ENCODE peak calls at places on chromosome 5, in four cellular contexts. One of them, this sample, is unnamed.

GRCh38 chr5:36900279-36900678 is 23.7 kb downstream of the NIPBL start:
- DNase-seq in endothelial cell of umbilical vein: no peak
- DNase-seq in cardiac muscle cell: no peak
- DNase-seq in DND-41: no peak
- DNase-seq in this sample: no peak

GRCh38 chr5:51694826-51695225 is 311.6 kb downstream of the ISL1 start:
- DNase-seq in endothelial cell of umbilical vein: no peak
- DNase-seq in cardiac muscle cell: no peak
- DNase-seq in DND-41: no peak
- DNase-seq in this sample: no peak

GRCh38 chr5:128341056-128341455 is 197.0 kb downstream of the FBN2 start:
- DNase-seq in endothelial cell of umbilical vein: no peak
- DNase-seq in cardiac muscle cell: peak; percentile 89
- DNase-seq in DND-41: no peak
- DNase-seq in this sample: no peak

GRCh38 chr5:6475626-6476312 is 27.1 kb downstream of the UBE2QL1 start:
- DNase-seq in endothelial cell of umbilical vein: no peak
- DNase-seq in cardiac muscle cell: no peak
- DNase-seq in DND-41: peak; percentile 13
- DNase-seq in this sample: no peak

GRCh38 chr5:34686762-34687268 is 30.7 kb downstream of the RAI14 start:
- DNase-seq in endothelial cell of umbilical vein: peak; percentile 97
- DNase-seq in cardiac muscle cell: peak; percentile 99
- DNase-seq in DND-41: no peak
- DNase-seq in this sample: no peak

GRCh38 chr5:180816608-180817534 is 14.3 kb upstream of the MGAT1 start:
- DNase-seq in endothelial cell of umbilical vein: peak; percentile 83
- DNase-seq in cardiac muscle cell: peak; percentile 78
- DNase-seq in DND-41: peak; percentile 48
- DNase-seq in this sample: peak; percentile 32

GRCh38 chr5:59296317-59297264 is 596.9 kb downstream of the PDE4D start:
- DNase-seq in endothelial cell of umbilical vein: peak; percentile 83
- DNase-seq in cardiac muscle cell: peak; percentile 56
- DNase-seq in DND-41: no peak
- DNase-seq in this sample: no peak

GRCh38 chr5:173627860-173628392 is 11.5 kb upstream of the BOD1 start:
- DNase-seq in endothelial cell of umbilical vein: no peak
- DNase-seq in cardiac muscle cell: no peak
- DNase-seq in DND-41: no peak
- DNase-seq in this sample: no peak

GRCh38 chr5:59422026-59422941 is 471.2 kb downstream of the PDE4D start:
- DNase-seq in endothelial cell of umbilical vein: no peak
- DNase-seq in cardiac muscle cell: no peak
- DNase-seq in DND-41: no peak
- DNase-seq in this sample: no peak

GRCh38 chr5:122845253-122846050 is at the start of gene SNX24:
- DNase-seq in endothelial cell of umbilical vein: peak; percentile 62
- DNase-seq in cardiac muscle cell: peak; percentile 78
- DNase-seq in DND-41: no peak
- DNase-seq in this sample: peak; percentile 44

GRCh38 chr5:168132186-168132585 is 159.3 kb upstream of the WWC1 start:
- DNase-seq in endothelial cell of umbilical vein: no peak
- DNase-seq in cardiac muscle cell: peak; percentile 7
- DNase-seq in DND-41: no peak
- DNase-seq in this sample: no peak

GRCh38 chr5:171965740-171966139 is 40.7 kb downstream of the FBXW11 start:
- DNase-seq in endothelial cell of umbilical vein: peak; percentile 19
- DNase-seq in cardiac muscle cell: no peak
- DNase-seq in DND-41: no peak
- DNase-seq in this sample: no peak

GRCh38 chr5:150322202-150322601 is 19.5 kb upstream of the ARSI start:
- DNase-seq in endothelial cell of umbilical vein: peak; percentile 18
- DNase-seq in cardiac muscle cell: no peak
- DNase-seq in DND-41: no peak
- DNase-seq in this sample: no peak

GRCh38 chr5:173642895-173643481 is 26.5 kb upstream of the BOD1 start:
- DNase-seq in endothelial cell of umbilical vein: no peak
- DNase-seq in cardiac muscle cell: no peak
- DNase-seq in DND-41: no peak
- DNase-seq in this sample: no peak

GRCh38 chr5:80251636-80252035 is 4.2 kb downstream of the SERINC5 start:
- DNase-seq in endothelial cell of umbilical vein: no peak
- DNase-seq in cardiac muscle cell: peak; percentile 55
- DNase-seq in DND-41: no peak
- DNase-seq in this sample: no peak

GRCh38 chr5:9376363-9377117 is 169.3 kb downstream of the SEMA5A start:
- DNase-seq in endothelial cell of umbilical vein: no peak
- DNase-seq in cardiac muscle cell: no peak
- DNase-seq in DND-41: no peak
- DNase-seq in this sample: no peak

GRCh38 chr5:132497488-132497997 is 7.0 kb upstream of the IRF1 start:
- DNase-seq in endothelial cell of umbilical vein: peak; percentile 90
- DNase-seq in cardiac muscle cell: peak; percentile 97
- DNase-seq in DND-41: no peak
- DNase-seq in this sample: no peak

GRCh38 chr5:80745490-80745889 is 90.7 kb upstream of the DHFR start:
- DNase-seq in endothelial cell of umbilical vein: no peak
- DNase-seq in cardiac muscle cell: no peak
- DNase-seq in DND-41: no peak
- DNase-seq in this sample: no peak

GRCh38 chr5:179336871-179337165 is 8.4 kb downstream of the ADAMTS2 start:
- DNase-seq in endothelial cell of umbilical vein: no peak
- DNase-seq in cardiac muscle cell: no peak
- DNase-seq in DND-41: no peak
- DNase-seq in this sample: no peak

GRCh38 chr5:127133071-127133470 is 59.8 kb upstream of the C5orf63 start:
- DNase-seq in endothelial cell of umbilical vein: peak; percentile 91
- DNase-seq in cardiac muscle cell: no peak
- DNase-seq in DND-41: no peak
- DNase-seq in this sample: no peak

GRCh38 chr5:83313431-83313830 is 158.1 kb upstream of the VCAN start:
- DNase-seq in endothelial cell of umbilical vein: no peak
- DNase-seq in cardiac muscle cell: peak; percentile 37
- DNase-seq in DND-41: no peak
- DNase-seq in this sample: no peak

GRCh38 chr5:53123702-53124101 is 14.1 kb upstream of the MOCS2 start:
- DNase-seq in endothelial cell of umbilical vein: peak; percentile 21
- DNase-seq in cardiac muscle cell: peak; percentile 28
- DNase-seq in DND-41: no peak
- DNase-seq in this sample: peak; percentile 17

GRCh38 chr5:88675758-88676636 is 207.0 kb downstream of the MEF2C start:
- DNase-seq in endothelial cell of umbilical vein: no peak
- DNase-seq in cardiac muscle cell: peak; percentile 49
- DNase-seq in DND-41: no peak
- DNase-seq in this sample: peak; percentile 64

GRCh38 chr5:139593716-139594319 is 32.7 kb downstream of the UBE2D2 start:
- DNase-seq in endothelial cell of umbilical vein: no peak
- DNase-seq in cardiac muscle cell: peak; percentile 60
- DNase-seq in DND-41: no peak
- DNase-seq in this sample: no peak

GRCh38 chr5:178588769-178589168 is 1.4 kb downstream of the COL23A1 start:
- DNase-seq in endothelial cell of umbilical vein: no peak
- DNase-seq in cardiac muscle cell: no peak
- DNase-seq in DND-41: no peak
- DNase-seq in this sample: no peak

GRCh38 chr5:9716838-9717281 is 86.7 kb upstream of the TAS2R1 start:
- DNase-seq in endothelial cell of umbilical vein: no peak
- DNase-seq in cardiac muscle cell: peak; percentile 33
- DNase-seq in DND-41: no peak
- DNase-seq in this sample: no peak

GRCh38 chr5:32259033-32259432 is 53.7 kb downstream of the MTMR12 start:
- DNase-seq in endothelial cell of umbilical vein: no peak
- DNase-seq in cardiac muscle cell: no peak
- DNase-seq in DND-41: no peak
- DNase-seq in this sample: no peak

GRCh38 chr5:147160923-147161663 is 73.7 kb upstream of the STK32A start:
- DNase-seq in endothelial cell of umbilical vein: no peak
- DNase-seq in cardiac muscle cell: peak; percentile 4
- DNase-seq in DND-41: no peak
- DNase-seq in this sample: no peak

GRCh38 chr5:114969482-114969881 is 200.2 kb downstream of the TRIM36 start:
- DNase-seq in endothelial cell of umbilical vein: no peak
- DNase-seq in cardiac muscle cell: no peak
- DNase-seq in DND-41: no peak
- DNase-seq in this sample: no peak

GRCh38 chr5:71537681-71538080 is 49.5 kb upstream of the MCCC2 start:
- DNase-seq in endothelial cell of umbilical vein: no peak
- DNase-seq in cardiac muscle cell: peak; percentile 25
- DNase-seq in DND-41: no peak
- DNase-seq in this sample: no peak

GRCh38 chr5:73901455-73901854 is 275.5 kb downstream of the ARHGEF28 start:
- DNase-seq in endothelial cell of umbilical vein: no peak
- DNase-seq in cardiac muscle cell: no peak
- DNase-seq in DND-41: no peak
- DNase-seq in this sample: no peak

GRCh38 chr5:38404667-38405276 is 146.4 kb downstream of the EGFLAM start:
- DNase-seq in endothelial cell of umbilical vein: no peak
- DNase-seq in cardiac muscle cell: no peak
- DNase-seq in DND-41: no peak
- DNase-seq in this sample: no peak

GRCh38 chr5:109656829-109657228 is 32.9 kb upstream of the MAN2A1 start:
- DNase-seq in endothelial cell of umbilical vein: peak; percentile 60
- DNase-seq in cardiac muscle cell: peak; percentile 87
- DNase-seq in DND-41: peak; percentile 86
- DNase-seq in this sample: peak; percentile 96

GRCh38 chr5:170211575-170212334 is 21.0 kb upstream of the C5orf58 start:
- DNase-seq in endothelial cell of umbilical vein: no peak
- DNase-seq in cardiac muscle cell: no peak
- DNase-seq in DND-41: no peak
- DNase-seq in this sample: no peak

GRCh38 chr5:91219803-91220371 is 163.2 kb downstream of the ARRDC3 start:
- DNase-seq in endothelial cell of umbilical vein: peak; percentile 63
- DNase-seq in cardiac muscle cell: peak; percentile 72
- DNase-seq in DND-41: peak; percentile 55
- DNase-seq in this sample: peak; percentile 41

GRCh38 chr5:116068028-116068632 is 16.7 kb upstream of the COMMD10 start:
- DNase-seq in endothelial cell of umbilical vein: peak; percentile 61
- DNase-seq in cardiac muscle cell: peak; percentile 79
- DNase-seq in DND-41: peak; percentile 33
- DNase-seq in this sample: peak; percentile 62

GRCh38 chr5:152271420-152271819 is 133.7 kb downstream of the NMUR2 start:
- DNase-seq in endothelial cell of umbilical vein: no peak
- DNase-seq in cardiac muscle cell: peak; percentile 17
- DNase-seq in DND-41: no peak
- DNase-seq in this sample: peak; percentile 2

GRCh38 chr5:81762401-81762800 is 11.5 kb upstream of the SSBP2 start:
- DNase-seq in endothelial cell of umbilical vein: no peak
- DNase-seq in cardiac muscle cell: no peak
- DNase-seq in DND-41: no peak
- DNase-seq in this sample: no peak

GRCh38 chr5:172778223-172778814 is 7.3 kb upstream of the DUSP1 start:
- DNase-seq in endothelial cell of umbilical vein: peak; percentile 65
- DNase-seq in cardiac muscle cell: peak; percentile 76
- DNase-seq in DND-41: no peak
- DNase-seq in this sample: no peak

GRCh38 chr5:154899107-154899816 is 38.7 kb downstream of the GEMIN5 start:
- DNase-seq in endothelial cell of umbilical vein: no peak
- DNase-seq in cardiac muscle cell: no peak
- DNase-seq in DND-41: no peak
- DNase-seq in this sample: no peak
- H3K4me3 ChIP-seq in endothelial cell of umbilical vein: no peak overlapping the region
- H3K4me3 ChIP-seq in cardiac muscle cell: no peak overlapping the region
- H3K4me3 ChIP-seq in DND-41: no peak overlapping the region
- H3K4me3 ChIP-seq in this sample: no peak overlapping the region

GRCh38 chr5:57939335-57939734 is 456.7 kb upstream of the ACTBL2 start:
- DNase-seq in endothelial cell of umbilical vein: no peak
- DNase-seq in cardiac muscle cell: no peak
- DNase-seq in DND-41: no peak
- DNase-seq in this sample: no peak
- H3K4me3 ChIP-seq in endothelial cell of umbilical vein: no peak overlapping the region
- H3K4me3 ChIP-seq in cardiac muscle cell: no peak overlapping the region
- H3K4me3 ChIP-seq in DND-41: no peak overlapping the region
- H3K4me3 ChIP-seq in this sample: no peak overlapping the region

GRCh38 chr5:1131191-1131621 is 19.3 kb upstream of the SLC12A7 start:
- DNase-seq in endothelial cell of umbilical vein: no peak
- DNase-seq in cardiac muscle cell: no peak
- DNase-seq in DND-41: no peak
- DNase-seq in this sample: no peak
- H3K4me3 ChIP-seq in endothelial cell of umbilical vein: no peak overlapping the region
- H3K4me3 ChIP-seq in cardiac muscle cell: no peak overlapping the region
- H3K4me3 ChIP-seq in DND-41: no peak overlapping the region
- H3K4me3 ChIP-seq in this sample: no peak overlapping the region

GRCh38 chr5:95809414-95809960 is 13.0 kb downstream of the GLRX start:
- DNase-seq in endothelial cell of umbilical vein: peak; percentile 16
- DNase-seq in cardiac muscle cell: peak; percentile 79
- DNase-seq in DND-41: no peak
- DNase-seq in this sample: no peak
- H3K4me3 ChIP-seq in endothelial cell of umbilical vein: no peak overlapping the region
- H3K4me3 ChIP-seq in cardiac muscle cell: no peak overlapping the region
- H3K4me3 ChIP-seq in DND-41: peak overlapping the region; percentile 23
- H3K4me3 ChIP-seq in this sample: no peak overlapping the region

GRCh38 chr5:149060325-149060724 is 2.5 kb downstream of the SH3TC2 start:
- DNase-seq in endothelial cell of umbilical vein: peak; percentile 71
- DNase-seq in cardiac muscle cell: peak; percentile 55
- DNase-seq in DND-41: no peak
- DNase-seq in this sample: no peak

GRCh38 chr5:149063017-149063687 is at the start of gene SH3TC2:
- DNase-seq in endothelial cell of umbilical vein: peak; percentile 28
- DNase-seq in cardiac muscle cell: peak; percentile 77
- DNase-seq in DND-41: no peak
- DNase-seq in this sample: no peak

GRCh38 chr5:149062371-149063016 is 368 bp downstream of the SH3TC2 start:
- DNase-seq in endothelial cell of umbilical vein: peak; percentile 97
- DNase-seq in cardiac muscle cell: peak; percentile 77
- DNase-seq in DND-41: no peak
- DNase-seq in this sample: no peak

GRCh38 chr5:149063901-149064478 is 1.1 kb upstream of the SH3TC2 start:
- DNase-seq in endothelial cell of umbilical vein: no peak
- DNase-seq in cardiac muscle cell: no peak
- DNase-seq in DND-41: no peak
- DNase-seq in this sample: no peak

GRCh38 chr5:149061341-149061740 is 1.5 kb downstream of the SH3TC2 start:
- DNase-seq in endothelial cell of umbilical vein: no peak
- DNase-seq in cardiac muscle cell: no peak
- DNase-seq in DND-41: no peak
- DNase-seq in this sample: no peak
- H3K4me3 ChIP-seq in endothelial cell of umbilical vein: no peak overlapping the region
- H3K4me3 ChIP-seq in cardiac muscle cell: no peak overlapping the region
- H3K4me3 ChIP-seq in DND-41: no peak overlapping the region
- H3K4me3 ChIP-seq in this sample: no peak overlapping the region

This sample was measured in Jurkat, Clone E6-1.